ENCODE peak calls at places on chromosomes 16 and 17, in five cellular contexts. D is tibial artery; E is naive thymus-derived CD4-positive, alpha-beta T cell; J is mesendoderm; Z is HepG2. P is an unnamed sample. For H3K4me1, the result is how much of the 10 kb centered on the place peaks cover.

GRCh38 chr17:14724770-14725169 is 423.9 kb downstream of the HS3ST3B1 start:
- DNase-seq in E (no peak), Z (no peak), J (no peak), D (no peak), P (no peak)

GRCh38 chr16:66383551-66383950 is 17.1 kb downstream of the CDH5 start:
- DNase-seq in J (no peak), Z (no peak), E (no peak), D (peak), P (no peak)

GRCh38 chr17:74623693-74624093 is at the start of gene CD300E:
- DNase-seq in Z (no peak), E (no peak), D (no peak), J (no peak), P (no peak)

GRCh38 chr16:3482659-3483241 is 12.5 kb downstream of the C16orf90 start:
- DNase-seq in E (no peak), J (no peak), Z (no peak), D (no peak), P (no peak)

GRCh38 chr16:73116576-73116975 is 68.6 kb upstream of the ZFHX3 start:
- DNase-seq in J (no peak), E (no peak), Z (no peak), D (no peak), P (no peak)

GRCh38 chr17:83050651-83051422 is 28.6 kb upstream of the METRNL start:
- DNase-seq in D (no peak), E (no peak), Z (no peak), J (no peak), P (no peak)

GRCh38 chr16:22375117-22375962 is 921 bp upstream of the CDR2 start:
- DNase-seq in D (no peak), Z (peak), E (no peak), J (peak), P (no peak)

GRCh38 chr17:42684033-42684625 is 1.8 kb downstream of the CNTNAP1 start:
- DNase-seq in D (no peak), Z (no peak), E (no peak), J (no peak), P (no peak)

GRCh38 chr17:14756469-14756868 is 455.6 kb downstream of the HS3ST3B1 start:
- DNase-seq in Z (peak), J (no peak), E (no peak), D (no peak), P (no peak)

GRCh38 chr17:72454342-72454741 is 333.5 kb downstream of the SOX9 start:
- DNase-seq in E (no peak), Z (no peak), J (no peak), D (no peak), P (no peak)

GRCh38 chr16:88702364-88703210 is 3.6 kb downstream of the RNF166 start:
- DNase-seq in J (no peak), E (peak), Z (no peak), D (no peak), P (peak)

GRCh38 chr16:70399951-70400350 is 38.9 kb downstream of the ST3GAL2 start:
- DNase-seq in J (no peak), Z (no peak), E (no peak), D (no peak), P (no peak)
- H3K4me1 ChIP-seq in J (under half), Z (under half), E (under half), D (under half), P (under half)

GRCh38 chr16:12095275-12096161 is 119.0 kb downstream of the SNX29 start:
- DNase-seq in Z (peak), J (peak), D (peak), E (peak), P (peak)
- H3K27ac ChIP-seq in Z (no peak), J (no peak), D (no peak), E (no peak), P (no peak)

DNA sequence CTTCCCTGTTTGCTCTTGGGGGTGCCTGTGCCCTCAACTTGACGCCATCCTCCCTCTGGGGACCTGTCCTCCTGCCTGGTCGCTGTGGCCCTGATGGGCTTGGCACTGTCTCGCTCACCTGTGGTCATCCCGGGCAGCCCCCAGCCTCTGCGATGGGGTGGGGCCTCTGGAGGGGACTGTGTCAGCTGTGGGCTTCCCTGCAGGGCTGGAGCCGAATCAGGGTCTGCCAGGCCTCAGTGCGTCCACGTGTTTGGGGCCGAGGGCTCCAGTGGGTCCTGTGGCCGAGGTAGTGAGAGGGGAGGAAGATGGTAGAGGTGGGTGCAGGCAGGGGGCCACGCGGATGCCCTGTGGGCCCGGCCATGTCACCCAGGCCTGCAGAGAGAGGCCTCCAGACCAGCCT is 8.0 kb downstream of the PIGQ start:
- DNase-seq in Z (no peak), D (no peak), J (no peak), E (no peak), P (no peak)
- H3K4me1 ChIP-seq in Z (under half), D (under half), J (under half), E (under half), P (under half)

GRCh38 chr16:87342504-87342903 is 25.3 kb upstream of the C16orf95 start:
- DNase-seq in D (no peak), J (no peak), E (no peak), Z (no peak), P (no peak)
- H3K27ac ChIP-seq in D (no peak), J (no peak), E (no peak), Z (no peak), P (no peak)

DNA sequence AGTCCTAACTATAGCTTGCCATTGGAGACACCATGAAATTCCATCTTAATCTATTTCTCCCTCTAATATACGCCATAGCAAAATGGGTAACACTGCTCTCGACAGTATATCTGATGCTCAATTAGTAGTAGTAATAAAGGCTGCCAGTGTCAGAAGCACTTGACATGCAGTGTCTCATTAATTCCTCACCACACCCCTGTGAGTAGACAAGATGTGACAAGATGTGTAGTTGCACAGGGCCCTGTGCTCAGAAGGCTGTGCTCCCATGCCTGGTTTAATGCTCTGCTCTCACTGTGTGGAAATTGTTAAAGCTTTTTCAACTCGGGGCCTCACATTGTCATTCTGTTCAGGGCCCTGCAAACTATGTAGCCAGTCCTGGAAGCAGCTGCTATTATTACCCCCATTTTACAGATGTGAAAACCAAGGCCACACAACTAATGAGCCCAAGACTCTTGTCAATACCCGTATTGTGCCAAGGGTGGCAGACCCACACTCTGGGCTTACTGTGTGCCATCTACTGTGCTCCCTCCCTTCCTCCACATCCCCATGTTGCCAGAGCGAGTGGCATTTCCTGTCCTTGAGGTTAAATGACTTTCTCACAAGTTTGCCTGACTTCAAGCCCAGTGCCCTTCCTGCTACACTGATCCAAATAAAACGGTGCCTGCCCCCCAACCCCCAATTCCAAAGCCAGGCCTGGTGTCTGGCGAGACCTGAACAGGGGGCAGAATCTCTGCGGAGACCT is 287.3 kb upstream of the CCL2 start:
- DNase-seq in E (no peak), J (no peak), D (no peak), Z (no peak), P (no peak)
- H3K4me1 ChIP-seq in E (under half), J (under half), D (under half), Z (under half), P (under half)

DNA sequence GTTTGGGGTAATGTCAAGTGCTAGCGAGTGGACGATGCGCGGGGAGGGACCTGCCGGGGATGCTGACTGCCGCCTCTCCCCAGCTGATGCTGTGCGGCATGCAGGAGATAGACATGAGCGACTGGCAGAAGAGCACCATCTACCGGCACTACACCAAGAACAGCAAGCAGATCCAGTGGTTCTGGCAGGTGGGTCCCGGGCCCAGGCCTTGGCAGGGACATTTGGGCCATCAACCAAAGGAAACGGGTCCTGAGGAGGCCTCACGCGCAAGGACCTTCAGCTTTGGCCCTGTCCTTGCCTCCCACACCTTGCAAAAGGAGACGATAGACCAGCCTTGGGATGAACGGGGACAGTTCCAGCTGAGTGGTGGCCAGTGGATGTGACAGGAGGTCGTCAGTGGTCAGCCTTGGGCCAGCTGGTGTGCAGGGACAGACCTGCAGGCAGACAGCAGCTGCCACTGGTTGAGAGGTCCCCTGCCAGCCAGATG is 13.6 kb upstream of the CLEC18A start:
- DNase-seq in J (peak), E (no peak), D (peak), Z (peak), P (no peak)
- H3K27ac ChIP-seq in J (no peak), E (no peak), D (peak), Z (no peak), P (no peak)

GRCh38 chr17:46166692-46167249 is 26.5 kb downstream of the KANSL1 start:
- DNase-seq in J (no peak), E (no peak), D (no peak), Z (no peak), P (no peak)
- H3K4me1 ChIP-seq in J (under half), E (half or more), D (under half), Z (half or more), P (half or more)

GRCh38 chr17:47223007-47223406 is 13.9 kb downstream of the MYL4 start:
- DNase-seq in J (no peak), E (no peak), D (no peak), Z (no peak), P (no peak)
- H3K27ac ChIP-seq in J (no peak), E (no peak), D (peak), Z (no peak), P (no peak)